ENCODE peak calls at places on chromosomes 16 and 17, in ten cellular contexts. A, R, E, O, H, U, Z, M, X and K are unnamed samples.

GRCh38 chr17:3167574-3167973 is 29.7 kb upstream of the OR1A2 start:
- ATAC-seq in A (no peak), R (no peak), E (no peak), O (no peak), H (no peak), U (no peak), Z (no peak), M (no peak), X (no peak), K (no peak)

GRCh38 chr17:73211745-73212144 is 18.9 kb downstream of the COG1 start:
- ATAC-seq in A (no peak), R (no peak), E (no peak), O (no peak), H (no peak), U (no peak), Z (no peak), M (no peak), X (no peak), K (no peak)

GRCh38 chr16:71676236-71676635 is 48.3 kb downstream of the PHLPP2 start:
- ATAC-seq in A (no peak), R (no peak), E (no peak), O (no peak), H (no peak), U (no peak), Z (no peak), M (no peak), X (no peak), K (no peak)

GRCh38 chr16:17347624-17348023 is 123.1 kb downstream of the XYLT1 start:
- ATAC-seq in A (no peak), R (no peak), E (no peak), O (no peak), H (no peak), U (peak), Z (peak), M (no peak), X (no peak), K (no peak)

GRCh38 chr16:28580726-28581315 is 16.0 kb downstream of the SULT1A2 start:
- ATAC-seq in A (no peak), R (no peak), E (no peak), O (peak), H (no peak), U (no peak), Z (no peak), M (no peak), X (no peak), K (no peak)

GRCh38 chr16:67499159-67499558 is 15.8 kb upstream of the AGRP start:
- ATAC-seq in A (peak), R (no peak), E (no peak), O (peak), H (no peak), U (peak), Z (peak), M (no peak), X (no peak), K (peak)

GRCh38 chr17:19410101-19410500 is 931 bp upstream of the RNF112 start:
- ATAC-seq in A (no peak), R (peak), E (no peak), O (no peak), H (peak), U (no peak), Z (no peak), M (no peak), X (no peak), K (no peak)

GRCh38 chr17:79609175-79609589 is 1.7 kb downstream of the RBFOX3 start:
- ATAC-seq in A (no peak), R (no peak), E (no peak), O (no peak), H (no peak), U (no peak), Z (no peak), M (no peak), X (no peak), K (no peak)

GRCh38 chr17:83077411-83077810 is 2.0 kb upstream of the METRNL start:
- ATAC-seq in A (no peak), R (no peak), E (no peak), O (peak), H (no peak), U (no peak), Z (no peak), M (no peak), X (no peak), K (no peak)

GRCh38 chr17:39687101-39687545 is 734 bp downstream of the PGAP3 start:
- ATAC-seq in A (no peak), R (no peak), E (no peak), O (peak), H (no peak), U (no peak), Z (no peak), M (no peak), X (no peak), K (no peak)

GRCh38 chr16:69465083-69465721 is 40.8 kb downstream of the CYB5B start:
- ATAC-seq in A (no peak), R (peak), E (peak), O (peak), H (peak), U (no peak), Z (no peak), M (no peak), X (no peak), K (no peak)

GRCh38 chr16:24955975-24956731 is 59.0 kb downstream of the ARHGAP17 start:
- ATAC-seq in A (no peak), R (no peak), E (no peak), O (no peak), H (no peak), U (no peak), Z (peak), M (no peak), X (no peak), K (no peak)

DNA sequence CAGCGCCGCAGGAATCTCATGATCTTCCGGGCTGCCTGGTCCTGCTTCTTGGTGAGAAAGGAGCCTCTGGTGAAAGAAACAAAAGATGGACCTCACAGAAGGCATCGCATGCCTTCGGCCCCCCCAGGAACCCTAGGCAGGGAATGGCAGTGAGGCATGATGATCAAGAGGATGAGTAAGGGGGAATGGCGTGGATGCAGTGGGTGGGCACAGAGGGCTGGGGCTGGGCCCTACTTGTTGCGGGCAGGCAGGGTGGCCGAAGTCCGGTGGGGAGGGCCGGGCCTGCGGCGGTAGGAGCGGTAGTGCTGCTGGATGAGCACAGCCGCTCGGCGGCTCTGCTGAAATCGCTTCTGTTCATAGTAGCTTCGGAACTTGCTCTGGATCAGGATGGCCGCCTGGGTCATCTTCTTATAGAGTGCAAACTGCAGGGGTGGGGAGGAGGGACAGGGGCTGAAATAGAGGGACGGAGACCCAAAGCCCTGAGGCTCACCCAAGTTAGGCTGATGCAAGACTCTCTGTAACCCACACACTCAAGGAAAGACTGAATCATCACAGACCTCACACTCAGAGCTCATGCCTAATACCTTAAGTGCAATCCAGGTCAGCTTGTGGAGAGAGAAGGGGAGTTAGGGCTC is 1.4 kb upstream of the SPAG7 start:
- ATAC-seq in A (no peak), R (no peak), E (peak), O (no peak), H (no peak), U (no peak), Z (no peak), M (no peak), X (no peak), K (no peak)
- H3K4me3 ChIP-seq in A (no peak), R (peak), E (peak), O (peak), H (no peak), U (peak), Z (peak), M (no peak), X (no peak), K (peak)

GRCh38 chr17:81223758-81224122 is 975 bp upstream of the CEP131 start:
- ATAC-seq in A (no peak), R (no peak), E (no peak), O (no peak), H (no peak), U (no peak), Z (no peak), M (no peak), X (no peak), K (no peak)
- H3K4me3 ChIP-seq in A (no peak), R (no peak), E (peak), O (peak), H (peak), U (peak), Z (peak), M (no peak), X (no peak), K (peak)

GRCh38 chr16:3003582-3004270 is 9.0 kb upstream of the CLDN9 start:
- ATAC-seq in A (peak), R (peak), E (peak), O (peak), H (peak), U (peak), Z (peak), M (peak), X (peak), K (peak)
- H3K4me3 ChIP-seq in A (peak), R (peak), E (peak), O (no peak), H (peak), U (peak), Z (peak), M (no peak), X (no peak), K (peak)

GRCh38 chr17:77407321-77408277 is 266.8 kb downstream of the SEC14L1 start:
- ATAC-seq in A (peak), R (no peak), E (no peak), O (no peak), H (no peak), U (no peak), Z (no peak), M (no peak), X (no peak), K (peak)
- H3K4me3 ChIP-seq in A (no peak), R (no peak), E (no peak), O (no peak), H (no peak), U (no peak), Z (no peak), M (no peak), X (no peak), K (no peak)

GRCh38 chr16:72989203-72989991 is 58.5 kb downstream of the ZFHX3 start:
- ATAC-seq in A (peak), R (peak), E (peak), O (no peak), H (no peak), U (no peak), Z (peak), M (peak), X (peak), K (peak)
- H3K4me3 ChIP-seq in A (no peak), R (peak), E (peak), O (no peak), H (no peak), U (no peak), Z (peak), M (no peak), X (no peak), K (no peak)

DNA sequence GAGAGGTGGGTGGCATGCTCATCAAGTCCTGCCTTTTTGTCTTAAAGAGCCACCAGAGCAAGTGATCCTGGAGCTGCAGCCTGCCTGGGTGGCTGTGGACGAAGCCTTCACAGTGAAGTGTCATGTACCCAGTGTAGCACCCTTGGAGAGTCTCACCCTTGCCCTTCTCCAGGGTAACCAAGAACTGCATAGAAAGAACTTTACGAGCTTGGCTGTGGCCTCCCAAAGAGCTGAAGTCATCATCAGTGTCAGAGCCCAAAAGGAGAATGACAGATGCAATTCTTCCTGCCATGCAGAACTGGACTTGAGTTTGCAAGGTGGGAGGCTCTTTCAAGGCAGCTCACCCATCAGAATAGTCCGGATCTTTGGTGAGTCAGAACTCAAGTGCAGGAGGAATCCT is 14.2 kb downstream of the CSH2 start:
- ATAC-seq in A (no peak), R (no peak), E (no peak), O (no peak), H (no peak), U (no peak), Z (no peak), M (no peak), X (no peak), K (no peak)
- H3K4me3 ChIP-seq in A (no peak), R (no peak), E (no peak), O (no peak), H (no peak), U (no peak), Z (no peak), M (no peak), X (no peak), K (no peak)

GRCh38 chr17:1769826-1770477 is 8.1 kb downstream of the SERPINF1 start:
- ATAC-seq in A (no peak), R (no peak), E (no peak), O (peak), H (no peak), U (no peak), Z (no peak), M (peak), X (no peak), K (no peak)
- H3K4me3 ChIP-seq in A (no peak), R (no peak), E (no peak), O (no peak), H (no peak), U (no peak), Z (no peak), M (no peak), X (no peak), K (no peak)

GRCh38 chr16:709651-710499 is 4.3 kb upstream of the FBXL16 start:
- ATAC-seq in A (no peak), R (no peak), E (peak), O (no peak), H (peak), U (no peak), Z (peak), M (no peak), X (no peak), K (no peak)
- H3K4me3 ChIP-seq in A (no peak), R (no peak), E (no peak), O (no peak), H (no peak), U (no peak), Z (no peak), M (no peak), X (no peak), K (no peak)

DNA sequence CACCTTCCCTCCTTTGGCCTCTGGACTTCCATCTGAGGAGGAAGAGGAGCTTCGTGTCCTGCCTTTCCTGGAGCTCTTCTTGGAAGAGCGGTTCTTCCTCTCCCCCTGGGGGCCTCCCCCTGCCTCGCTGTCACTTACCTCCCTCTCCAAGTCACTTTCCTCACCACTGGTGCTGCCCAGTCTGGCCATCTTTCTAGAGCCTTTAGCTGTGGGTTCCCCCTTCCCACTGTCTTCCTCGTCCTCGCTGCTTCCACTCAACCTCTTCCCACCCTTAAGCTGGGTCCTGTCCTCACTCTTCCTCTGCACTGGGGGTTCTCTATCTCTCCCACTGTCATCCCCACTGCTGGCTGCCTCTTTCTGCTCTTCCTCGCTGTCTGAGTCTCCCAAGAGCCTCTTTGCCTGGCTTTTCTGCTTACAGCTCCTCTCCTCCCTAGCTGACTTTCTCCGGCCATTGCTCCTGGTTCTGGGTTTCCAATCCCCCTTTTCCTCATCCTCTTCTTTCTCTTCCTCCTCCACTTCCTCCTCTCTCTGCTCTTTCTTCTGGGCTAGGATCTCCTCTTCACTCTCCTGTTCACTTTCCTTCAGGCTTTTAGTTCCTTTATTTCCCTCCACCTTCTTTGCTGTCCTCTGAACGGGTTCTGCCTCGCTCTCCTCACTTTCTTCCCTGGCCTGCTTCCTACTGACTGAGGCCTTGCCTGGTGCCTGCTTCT is 1.4 kb downstream of the HIRIP3 start:
- ATAC-seq in A (no peak), R (no peak), E (no peak), O (no peak), H (no peak), U (no peak), Z (no peak), M (no peak), X (no peak), K (no peak)
- H3K4me3 ChIP-seq in A (no peak), R (peak), E (no peak), O (no peak), H (no peak), U (peak), Z (peak), M (no peak), X (no peak), K (no peak)